ENCODE peak calls at places on chromosomes 5 and 9, in seven cellular contexts. A is stimulated activated CD4-positive, alpha-beta T cell treated with anti-CD3 and anti-CD28 coated beads, Interleukin-1b, Interleukin-23, amount 100 ng/mL, for 48 hours; K is KBM-7; I is NCI-H1930; S is foreskin melanocyte; L is NCI-H1694; N is pons. D is an unnamed sample.

GRCh38 chr5:61286446-61287132 is 45.5 kb upstream of the ZSWIM6 start:
- DNase-seq in I (no peak), S (no peak), A (no peak), K (no peak), N (no peak), L (no peak), D (no peak)

GRCh38 chr5:135437796-135438560 is 9.2 kb downstream of the DCANP1 start:
- DNase-seq in N (peak; percentile 36), I (no peak), A (no peak), S (no peak), L (peak; percentile 86), K (no peak), D (no peak)

GRCh38 chr5:142690641-142691040 is 4.8 kb upstream of the FGF1 start:
- DNase-seq in S (no peak), K (no peak), N (no peak), L (no peak), I (no peak), A (no peak), D (no peak)

GRCh38 chr9:100359057-100359456 is 6.3 kb upstream of the TEX10 start:
- DNase-seq in A (no peak), K (no peak), L (no peak), N (no peak), S (no peak), I (no peak), D (no peak)

GRCh38 chr5:57488308-57488955 is 5.8 kb upstream of the ACTBL2 start:
- DNase-seq in S (no peak), I (no peak), N (no peak), A (no peak), L (no peak), K (no peak), D (no peak)

GRCh38 chr5:9562101-9562500 is 16.2 kb upstream of the SEMA5A start:
- DNase-seq in L (no peak), S (no peak), I (no peak), N (no peak), K (no peak), A (no peak), D (no peak)

GRCh38 chr5:41432481-41433253 is 77.7 kb downstream of the PLCXD3 start:
- DNase-seq in K (no peak), N (no peak), I (no peak), A (no peak), L (no peak), S (no peak), D (no peak)

GRCh38 chr5:6592611-6593010 is 40.2 kb downstream of the NSUN2 start:
- DNase-seq in A (no peak), N (no peak), S (no peak), I (no peak), L (no peak), K (no peak), D (no peak)

GRCh38 chr5:160937570-160937969 is 85.6 kb upstream of the ATP10B start:
- DNase-seq in A (no peak), S (no peak), I (no peak), L (no peak), K (no peak), N (no peak), D (no peak)

GRCh38 chr5:612498-613424 is 621 bp downstream of the CEP72 start:
- DNase-seq in K (peak; percentile 39), L (no peak), S (peak; percentile 8), A (peak; percentile 22), I (peak; percentile 15), N (no peak), D (no peak)

GRCh38 chr5:160772854-160773253 is 79.2 kb downstream of the ATP10B start:
- DNase-seq in K (no peak), A (no peak), S (no peak), L (no peak), I (no peak), N (no peak), D (no peak)

GRCh38 chr9:114163517-114163924 is 8.2 kb downstream of the COL27A1 start:
- DNase-seq in N (no peak), A (no peak), L (no peak), I (no peak), S (no peak), K (no peak), D (no peak)

GRCh38 chr5:51380603-51381207 is 2.5 kb upstream of the ISL1 start:
- DNase-seq in I (no peak), K (peak; percentile 65), L (peak; percentile 54), A (no peak), S (no peak), N (peak; percentile 33), D (peak; percentile 12)

GRCh38 chr5:158707534-158707933 is 392.2 kb downstream of the EBF1 start:
- DNase-seq in L (no peak), S (no peak), I (no peak), A (no peak), K (no peak), N (no peak), D (no peak)

GRCh38 chr9:136225366-136225747 is 20.3 kb downstream of the QSOX2 start:
- DNase-seq in A (no peak), N (no peak), L (no peak), I (no peak), S (no peak), K (no peak), D (no peak)

GRCh38 chr5:61767231-61768080 is 435.4 kb downstream of the ZSWIM6 start:
- DNase-seq in N (no peak), S (no peak), I (no peak), L (no peak), K (no peak), A (no peak), D (no peak)

GRCh38 chr5:172479784-172480115 is 25.4 kb upstream of the SH3PXD2B start:
- DNase-seq in A (no peak), S (no peak), I (no peak), K (no peak), N (no peak), L (no peak), D (no peak)

GRCh38 chr5:167049043-167049663 is 1242.3 kb upstream of the WWC1 start:
- DNase-seq in S (peak; percentile 24), L (peak; percentile 44), K (peak; percentile 44), A (no peak), I (peak; percentile 77), N (peak; percentile 64), D (peak; percentile 59)

GRCh38 chr5:172694541-172694940 is 53.5 kb downstream of the NEURL1B start:
- DNase-seq in S (no peak), N (no peak), A (no peak), K (no peak), L (no peak), I (no peak), D (peak; percentile 36)

GRCh38 chr5:157132302-157132612 is 10.4 kb downstream of the MED7 start:
- DNase-seq in S (no peak), L (no peak), N (no peak), K (no peak), I (no peak), A (no peak), D (no peak)

GRCh38 chr5:135053278-135053677 is 19.2 kb upstream of the PITX1 start:
- DNase-seq in I (no peak), L (no peak), K (peak; percentile 70), N (no peak), S (no peak), A (no peak), D (peak; percentile 56)

GRCh38 chr9:91395106-91395552 is 28.5 kb downstream of the NFIL3 start:
- DNase-seq in N (peak; percentile 44), I (no peak), L (no peak), S (no peak), A (no peak), K (peak; percentile 26), D (no peak)

GRCh38 chr5:160054831-160055230 is 45.9 kb downstream of the TTC1 start:
- DNase-seq in S (no peak), I (no peak), K (no peak), A (no peak), L (no peak), N (no peak), D (no peak)

D was measured in NCI-H526.